ENCODE peak calls at places on chromosomes 13 and 19, in nine cellular contexts. Q, V, G, F, M, P, N, L and S are unnamed samples.

GRCh38 chr19:36573020-36573947 is at the start of gene ZNF529:
- DNase-seq in Q (peak; percentile 63), M (peak; percentile 95), L (peak; percentile 87), N (peak; percentile 89), F (peak; percentile 88), G (peak; percentile 94), V (peak; percentile 91), P (peak; percentile 93), S (peak; percentile 92)

GRCh38 chr19:2333027-2333806 is 4.7 kb downstream of the SPPL2B start:
- DNase-seq in F (no peak), P (no peak), L (no peak), V (no peak), Q (peak; percentile 85), G (no peak), N (no peak), M (no peak), S (no peak)

GRCh38 chr19:17475541-17476115 is 5.3 kb downstream of the SLC27A1 start:
- DNase-seq in Q (no peak), P (peak; percentile 53), N (no peak), F (peak; percentile 15), M (peak; percentile 85), L (no peak), V (peak; percentile 83), G (peak; percentile 34), S (no peak)

GRCh38 chr13:50519866-50520265 is 323.6 kb downstream of the DLEU7 start:
- DNase-seq in M (no peak), N (no peak), G (no peak), P (peak; percentile 45), Q (no peak), V (no peak), L (no peak), F (no peak), S (no peak)

GRCh38 chr13:31007392-31007791 is 74.9 kb downstream of the TEX26 start:
- DNase-seq in V (no peak), F (no peak), P (no peak), G (no peak), Q (no peak), M (no peak), L (no peak), N (no peak), S (no peak)

GRCh38 chr13:100644328-100644727 is 30.3 kb downstream of the TMTC4 start:
- DNase-seq in M (no peak), F (no peak), N (no peak), V (no peak), G (no peak), P (no peak), L (no peak), Q (no peak), S (no peak)

GRCh38 chr13:27339299-27339698 is 68.7 kb downstream of the RASL11A start:
- DNase-seq in Q (no peak), M (no peak), G (peak; percentile 65), P (peak; percentile 49), L (no peak), N (peak; percentile 57), V (no peak), F (peak; percentile 44), S (peak; percentile 24)

GRCh38 chr19:32599736-32600157 is 18.8 kb downstream of the PDCD5 start:
- DNase-seq in F (peak; percentile 63), P (peak; percentile 70), G (peak; percentile 82), L (peak; percentile 30), V (no peak), N (peak; percentile 49), M (peak; percentile 71), Q (peak; percentile 47), S (peak; percentile 18)

GRCh38 chr19:13172335-13173128 is 22.3 kb downstream of the IER2 start:
- DNase-seq in V (peak; percentile 86), L (no peak), G (peak; percentile 83), M (peak; percentile 91), P (peak; percentile 85), F (peak; percentile 60), Q (peak; percentile 50), N (no peak), S (no peak)

GRCh38 chr13:110187501-110188161 is 119.3 kb downstream of the COL4A1 start:
- DNase-seq in N (no peak), F (peak; percentile 61), Q (no peak), V (no peak), P (peak; percentile 71), L (no peak), M (peak; percentile 85), G (peak; percentile 21), S (no peak)

GRCh38 chr13:94673841-94674240 is 38.5 kb downstream of the SOX21 start:
- DNase-seq in P (no peak), G (no peak), M (peak; percentile 55), N (no peak), L (no peak), F (no peak), Q (no peak), V (no peak), S (no peak)

GRCh38 chr19:4533334-4533733 is 1.7 kb downstream of the PLIN5 start:
- DNase-seq in L (no peak), F (no peak), V (no peak), Q (no peak), N (no peak), G (no peak), P (no peak), M (no peak), S (no peak)

GRCh38 chr13:60351816-60352215 is 45.2 kb upstream of the TDRD3 start:
- DNase-seq in Q (no peak), L (no peak), V (no peak), P (peak; percentile 5), N (no peak), F (peak; percentile 31), M (no peak), G (no peak), S (no peak)

GRCh38 chr13:52793507-52793906 is 53.9 kb upstream of the CNMD start:
- DNase-seq in G (no peak), Q (no peak), L (no peak), F (no peak), M (no peak), V (no peak), N (no peak), P (no peak), S (no peak)

GRCh38 chr19:41893899-41894298 is 10.9 kb downstream of the ARHGEF1 start:
- DNase-seq in G (no peak), P (peak; percentile 44), M (no peak), F (peak; percentile 40), Q (no peak), L (no peak), V (no peak), N (no peak), S (no peak)

GRCh38 chr19:5501907-5502306 is 46.7 kb downstream of the ZNRF4 start:
- DNase-seq in F (no peak), L (no peak), P (no peak), G (no peak), N (no peak), Q (no peak), M (no peak), V (no peak), S (no peak)

GRCh38 chr13:113949546-113949945 is 24.3 kb downstream of the C13orf46 start:
- DNase-seq in M (no peak), N (no peak), G (no peak), V (no peak), P (no peak), F (no peak), L (no peak), Q (no peak), S (no peak)

GRCh38 chr13:40059540-40060232 is 404.2 kb downstream of the COG6 start:
- DNase-seq in N (no peak), G (no peak), Q (no peak), M (no peak), L (no peak), V (no peak), P (peak; percentile 83), F (no peak), S (no peak)

GRCh38 chr13:71408416-71408815 is 458.6 kb downstream of the DACH1 start:
- DNase-seq in N (no peak), L (no peak), F (no peak), G (no peak), M (no peak), V (no peak), Q (no peak), P (peak; percentile 1), S (no peak)

GRCh38 chr19:3969435-3970312 is 1.2 kb downstream of the DAPK3 start:
- DNase-seq in L (no peak), M (peak; percentile 90), G (peak; percentile 87), Q (no peak), P (peak; percentile 84), F (peak; percentile 90), N (peak; percentile 51), V (no peak), S (no peak)

GRCh38 chr19:18913466-18913865 is 5.7 kb downstream of the COPE start:
- DNase-seq in V (no peak), Q (no peak), G (no peak), F (no peak), P (no peak), N (no peak), M (no peak), L (no peak), S (no peak)

GRCh38 chr19:2309734-2310362 is 1.9 kb upstream of the LINGO3 start:
- DNase-seq in N (no peak), P (no peak), M (peak; percentile 83), F (no peak), L (no peak), Q (no peak), G (no peak), V (no peak), S (no peak)

GRCh38 chr13:103224804-103225203 is 158.6 kb upstream of the SLC10A2 start:
- DNase-seq in N (no peak), L (no peak), Q (no peak), V (no peak), F (no peak), P (no peak), M (no peak), G (no peak), S (no peak)

GRCh38 chr19:39411006-39411831 is 1.2 kb upstream of the PLEKHG2 start:
- DNase-seq in P (peak; percentile 47), L (peak; percentile 59), F (peak; percentile 35), N (no peak), Q (no peak), M (peak; percentile 53), V (peak; percentile 74), G (peak; percentile 51), S (no peak)

GRCh38 chr13:110506859-110507566 is 54.5 kb downstream of the RAB20 start:
- DNase-seq in G (peak; percentile 45), F (no peak), P (peak; percentile 30), N (no peak), M (peak; percentile 55), L (no peak), Q (no peak), V (no peak), S (no peak)

GRCh38 chr19:19866599-19867248 is 1.0 kb downstream of the ZNF253 start:
- DNase-seq in G (peak; percentile 27), L (peak; percentile 51), P (peak; percentile 18), M (peak; percentile 23), F (no peak), N (peak; percentile 66), Q (no peak), V (no peak), S (no peak)

GRCh38 chr19:29201849-29202248 is 11.1 kb downstream of the UQCRFS1 start:
- DNase-seq in P (no peak), F (no peak), N (no peak), Q (no peak), M (no peak), G (no peak), L (no peak), V (no peak), S (no peak)

GRCh38 chr19:15251749-15252397 is 19.6 kb upstream of the EPHX3 start:
- DNase-seq in L (no peak), Q (no peak), G (peak; percentile 76), F (peak; percentile 90), V (peak; percentile 87), M (peak; percentile 91), N (peak; percentile 63), P (peak; percentile 94), S (no peak)

GRCh38 chr13:41061914-41062837 is 867 bp downstream of the WBP4 start:
- DNase-seq in Q (no peak), M (peak; percentile 47), L (no peak), F (peak; percentile 70), G (peak; percentile 76), N (no peak), P (peak; percentile 77), V (no peak), S (no peak)

GRCh38 chr19:58572818-58573657 is at the start of gene MZF1:
- DNase-seq in F (peak; percentile 100), L (peak; percentile 99), P (peak; percentile 100), N (peak; percentile 98), V (peak; percentile 100), G (peak; percentile 100), Q (no peak), M (peak; percentile 100), S (no peak)